ENCODE peak calls at places on chromosomes 6 and 20, in eight cellular contexts. K, P, G, Z, L, B, M and N are unnamed samples. For H3K4me1, the result is how much of the 10 kb centered on the place peaks cover.

GRCh38 chr6:33014841-33015634 is 5.6 kb upstream of the HLA-DOA start:
- DNase-seq in K (peak), P (no peak), G (peak), Z (no peak), L (peak), B (no peak), M (peak), N (no peak)

GRCh38 chr20:16922834-16923233 is 174.7 kb downstream of the OTOR start:
- DNase-seq in K (no peak), P (no peak), G (no peak), Z (no peak), L (peak), B (no peak), M (peak), N (no peak)

GRCh38 chr20:11675920-11676617 is 241.6 kb upstream of the BTBD3 start:
- DNase-seq in K (no peak), P (no peak), G (no peak), Z (no peak), L (peak), B (no peak), M (peak), N (no peak)

GRCh38 chr6:42391441-42391840 is 60.3 kb downstream of the TRERF1 start:
- DNase-seq in K (no peak), P (no peak), G (no peak), Z (no peak), L (no peak), B (no peak), M (no peak), N (no peak)

GRCh38 chr20:87372-87771 is at the start of gene DEFB125:
- DNase-seq in K (no peak), P (no peak), G (no peak), Z (no peak), L (no peak), B (no peak), M (no peak), N (no peak)

GRCh38 chr20:41058007-41058673 is 29.5 kb downstream of the TOP1 start:
- DNase-seq in K (no peak), P (no peak), G (no peak), Z (no peak), L (peak), B (no peak), M (peak), N (no peak)

GRCh38 chr6:142737368-142738060 is 207.5 kb downstream of the HIVEP2 start:
- DNase-seq in K (no peak), P (no peak), G (no peak), Z (no peak), L (no peak), B (no peak), M (peak), N (no peak)

GRCh38 chr6:39251406-39251805 is 22.1 kb upstream of the KCNK5 start:
- DNase-seq in K (no peak), P (no peak), G (no peak), Z (no peak), L (no peak), B (no peak), M (no peak), N (peak)

GRCh38 chr6:142372348-142372747 is 70.5 kb downstream of the ADGRG6 start:
- DNase-seq in K (no peak), P (no peak), G (no peak), Z (no peak), L (peak), B (no peak), M (peak), N (no peak)

GRCh38 chr6:37109714-37110454 is 60.1 kb upstream of the PIM1 start:
- DNase-seq in K (no peak), P (no peak), G (no peak), Z (no peak), L (no peak), B (no peak), M (no peak), N (no peak)

GRCh38 chr20:46051556-46052323 is 22.7 kb downstream of the SLC12A5 start:
- DNase-seq in K (no peak), P (no peak), G (peak), Z (no peak), L (no peak), B (no peak), M (no peak), N (no peak)

GRCh38 chr20:38278763-38279162 is 18.2 kb upstream of the KIAA1755 start:
- DNase-seq in K (no peak), P (no peak), G (no peak), Z (no peak), L (no peak), B (no peak), M (no peak), N (no peak)

GRCh38 chr6:145147559-145147958 is 587.8 kb downstream of the EPM2A start:
- DNase-seq in K (no peak), P (no peak), G (no peak), Z (no peak), L (peak), B (no peak), M (no peak), N (no peak)

GRCh38 chr6:30002871-30003270 is 58.2 kb upstream of the POLR1H start:
- DNase-seq in K (no peak), P (no peak), G (no peak), Z (no peak), L (peak), B (no peak), M (peak), N (no peak)

GRCh38 chr6:166006593-166007301 is 160.9 kb downstream of the TBXT start:
- DNase-seq in K (no peak), P (no peak), G (no peak), Z (no peak), L (peak), B (no peak), M (peak), N (no peak)

GRCh38 chr20:8656335-8656734 is 412.6 kb upstream of the PLCB4 start:
- DNase-seq in K (no peak), P (no peak), G (no peak), Z (no peak), L (peak), B (no peak), M (peak), N (no peak)

GRCh38 chr20:23937303-23938117 is 51.1 kb downstream of the GGTLC1 start:
- DNase-seq in K (peak), P (peak), G (peak), Z (peak), L (no peak), B (no peak), M (peak), N (no peak)

GRCh38 chr20:37007898-37008649 is 56.6 kb upstream of the SAMHD1 start:
- DNase-seq in K (no peak), P (no peak), G (no peak), Z (no peak), L (peak), B (no peak), M (peak), N (no peak)

DNA sequence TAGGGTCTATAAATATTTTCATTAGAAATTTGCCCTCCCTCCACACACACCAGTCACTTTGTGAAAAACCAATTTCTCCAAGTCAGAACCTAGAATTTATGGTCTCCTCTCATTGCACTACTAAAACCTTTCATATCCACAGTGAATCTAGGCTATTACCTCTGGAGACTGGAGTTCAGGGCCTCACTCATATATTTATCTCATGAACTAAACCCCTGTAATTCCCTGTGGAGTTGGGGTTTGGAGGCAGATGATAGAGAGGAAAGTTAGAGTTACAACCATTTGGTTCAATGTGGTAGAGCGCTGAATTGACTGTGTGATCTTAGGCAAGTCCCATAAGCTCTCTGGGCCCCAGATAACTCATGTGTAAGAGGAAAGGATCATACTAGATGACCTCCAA is 18.2 kb upstream of the CEP85L start:
- DNase-seq in K (no peak), P (no peak), G (no peak), Z (no peak), L (no peak), B (no peak), M (no peak), N (no peak)
- H3K4me3 ChIP-seq in K (no peak), P (no peak), G (no peak), Z (no peak), L (no peak), B (no peak), M (no peak), N (no peak)

GRCh38 chr6:44010411-44011349 is 116.6 kb downstream of the MRPL14 start:
- DNase-seq in K (no peak), P (peak), G (peak), Z (no peak), L (peak), B (peak), M (peak), N (no peak)
- TF ChIP-seq CTCF in K (no peak), P (no peak), G (no peak), Z (no peak), L (no peak), B (no peak), M (no peak), N (no peak)

GRCh38 chr6:11221623-11222384 is 10.7 kb downstream of the NEDD9 start:
- DNase-seq in K (no peak), P (no peak), G (no peak), Z (no peak), L (no peak), B (no peak), M (no peak), N (no peak)
- H3K4me1 ChIP-seq in K (under half), P (half or more), G (half or more), Z (under half), L (half or more), B (half or more), M (half or more), N (half or more)

GRCh38 chr6:115133790-115134189 is 791.0 kb upstream of the HS3ST5 start:
- DNase-seq in K (no peak), P (no peak), G (no peak), Z (no peak), L (no peak), B (no peak), M (no peak), N (no peak)
- H3K4me3 ChIP-seq in K (no peak), P (no peak), G (no peak), Z (no peak), L (no peak), B (no peak), M (no peak), N (no peak)

DNA sequence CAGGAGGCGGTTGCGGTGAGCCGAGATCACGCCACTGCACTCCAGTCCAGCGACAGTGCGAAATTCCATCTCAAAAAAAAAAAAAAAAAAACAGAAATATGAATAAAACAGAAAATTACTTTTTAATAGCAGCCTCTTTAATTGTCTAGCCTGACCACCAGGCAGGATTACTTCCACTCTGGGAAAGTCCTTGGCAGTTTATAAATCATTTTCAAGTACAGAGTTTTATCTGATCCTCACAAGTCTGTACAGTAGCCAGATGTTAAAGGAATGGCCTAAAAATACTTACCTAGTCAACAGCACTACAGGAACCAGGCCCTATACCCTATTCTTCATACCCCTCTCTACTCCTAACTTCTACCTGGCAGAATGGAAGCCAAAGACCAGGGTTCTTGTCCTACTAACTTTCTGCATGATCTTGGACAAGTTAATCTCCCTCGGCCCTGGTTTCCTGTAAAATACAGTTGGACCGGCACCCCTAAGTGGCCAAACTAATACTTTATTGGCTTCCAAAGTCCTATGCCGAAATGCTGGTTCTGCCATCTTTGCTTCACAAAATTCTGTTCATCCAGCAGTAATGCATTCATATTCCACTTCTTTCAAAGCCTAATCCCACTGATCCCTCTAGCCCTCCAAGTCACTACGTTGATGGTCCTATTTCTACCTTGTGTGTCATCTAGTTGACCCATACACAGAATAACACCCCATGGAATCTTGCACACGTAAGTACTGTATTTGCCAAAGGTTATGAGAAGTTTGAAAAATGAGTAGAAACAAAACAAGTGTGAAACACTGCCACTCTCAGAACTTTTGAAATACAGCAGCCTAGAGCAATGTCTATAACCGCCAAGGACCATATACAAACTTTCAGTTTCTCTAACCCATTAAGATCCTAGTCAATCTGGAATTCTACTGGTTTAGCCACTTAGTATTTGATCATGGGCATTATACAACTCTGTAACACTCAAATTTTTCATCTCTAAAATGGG is 1.7 kb downstream of the EIF2S2 start:
- DNase-seq in K (no peak), P (no peak), G (no peak), Z (no peak), L (no peak), B (no peak), M (peak), N (no peak)
- TF ChIP-seq CTCF in K (no peak), P (no peak), G (no peak), Z (no peak), L (no peak), B (no peak), M (peak), N (no peak)

GRCh38 chr6:56767435-56767834 is 124.7 kb upstream of the DST start:
- DNase-seq in K (no peak), P (no peak), G (no peak), Z (no peak), L (no peak), B (no peak), M (no peak), N (no peak)
- H3K4me1 ChIP-seq in K (under half), P (half or more), G (half or more), Z (under half), L (under half), B (half or more), M (under half), N (under half)

DNA sequence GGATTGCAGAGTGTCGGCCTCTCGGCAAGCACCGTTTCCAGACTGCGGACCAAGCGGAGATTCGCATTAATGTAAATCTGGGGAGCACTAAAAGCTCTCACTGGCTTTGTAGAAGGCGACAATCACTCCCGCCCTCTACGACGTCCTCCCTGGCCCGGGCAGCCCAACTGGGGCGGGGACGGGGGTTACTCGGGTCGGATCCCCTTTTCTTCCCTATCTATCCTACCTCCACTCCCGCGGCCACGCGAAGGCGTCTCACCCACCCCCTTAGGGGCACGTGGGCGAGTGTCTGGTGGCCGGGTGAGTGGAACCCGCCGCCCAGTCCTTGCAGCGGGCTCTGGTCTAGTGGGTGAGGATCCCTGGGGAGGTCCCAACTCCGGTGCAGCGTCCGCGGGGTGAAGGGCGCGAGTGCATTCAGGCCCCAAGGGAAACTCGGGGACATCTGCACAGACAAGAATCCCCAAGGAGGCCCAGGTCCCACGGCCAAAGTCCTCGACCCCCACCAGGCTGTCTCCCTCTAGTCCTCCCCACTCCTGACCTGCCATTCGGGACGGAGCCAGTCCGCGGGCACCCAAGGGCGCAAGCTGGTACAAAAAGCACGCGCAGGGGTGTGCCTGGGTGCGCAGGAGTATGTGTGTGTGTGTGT is 42.4 kb upstream of the OSTM1 start:
- DNase-seq in K (no peak), P (no peak), G (no peak), Z (no peak), L (no peak), B (no peak), M (no peak), N (no peak)
- H3K4me3 ChIP-seq in K (no peak), P (peak), G (no peak), Z (no peak), L (no peak), B (peak), M (no peak), N (no peak)

DNA sequence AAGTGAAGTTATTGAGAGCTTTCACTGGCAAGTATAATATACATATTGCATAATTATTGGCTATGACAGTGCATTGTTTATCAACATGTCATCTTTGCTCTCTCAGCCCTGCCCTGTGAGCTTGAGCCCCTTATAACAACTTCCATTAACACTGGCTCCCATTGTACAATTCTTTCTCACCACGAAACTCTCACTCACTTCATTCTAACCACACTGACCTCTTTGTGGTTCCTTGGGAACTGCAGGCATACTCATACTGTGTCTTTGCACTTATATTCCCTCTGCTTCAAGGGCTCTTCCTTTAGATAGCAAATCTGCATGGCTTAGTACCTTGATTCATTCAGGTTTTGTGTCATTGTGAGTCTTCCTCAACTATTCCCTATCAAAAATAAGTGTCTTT is 411.8 kb downstream of the CDKAL1 start:
- DNase-seq in K (no peak), P (no peak), G (no peak), Z (no peak), L (peak), B (no peak), M (peak), N (no peak)
- TF ChIP-seq CTCF in K (no peak), P (no peak), G (no peak), Z (no peak), L (no peak), B (no peak), M (peak), N (no peak)